ENCODE peak calls at places on chromosome 4, in four cellular contexts. T, C, H and O are unnamed samples. For H3K36me3, the result is how much of the 10 kb centered on the place peaks cover.

GRCh38 chr4:90051999-90052398 is 75.2 kb upstream of the CCSER1 start:
- DNase-seq in T (no peak), C (no peak), H (no peak), O (no peak)

GRCh38 chr4:5256416-5256815 is 205.1 kb downstream of the STK32B start:
- DNase-seq in T (no peak), C (no peak), H (no peak), O (no peak)

GRCh38 chr4:20760053-20760452 is 59.8 kb downstream of the PACRGL start:
- DNase-seq in H (peak), T (no peak), C (no peak), O (no peak)

GRCh38 chr4:158208931-158209640 is 1.2 kb upstream of the TMEM144 start:
- DNase-seq in C (no peak), H (no peak), T (no peak), O (peak)

GRCh38 chr4:113101669-113102068 is 52.2 kb downstream of the ANK2 start:
- DNase-seq in C (no peak), T (no peak), H (no peak), O (no peak)

GRCh38 chr4:105023668-105024055 is 123.0 kb upstream of the TET2 start:
- DNase-seq in H (no peak), T (no peak), C (no peak), O (no peak)

GRCh38 chr4:140156529-140157171 is 2.7 kb upstream of the MAML3 start:
- DNase-seq in T (no peak), C (peak), H (no peak), O (no peak)

GRCh38 chr4:80422727-80423404 is 87.3 kb downstream of the CFAP299 start:
- DNase-seq in H (no peak), C (no peak), T (no peak), O (no peak)

GRCh38 chr4:79181190-79181589 is 144.7 kb downstream of the NAA11 start:
- DNase-seq in H (no peak), C (no peak), T (no peak), O (no peak)

DNA sequence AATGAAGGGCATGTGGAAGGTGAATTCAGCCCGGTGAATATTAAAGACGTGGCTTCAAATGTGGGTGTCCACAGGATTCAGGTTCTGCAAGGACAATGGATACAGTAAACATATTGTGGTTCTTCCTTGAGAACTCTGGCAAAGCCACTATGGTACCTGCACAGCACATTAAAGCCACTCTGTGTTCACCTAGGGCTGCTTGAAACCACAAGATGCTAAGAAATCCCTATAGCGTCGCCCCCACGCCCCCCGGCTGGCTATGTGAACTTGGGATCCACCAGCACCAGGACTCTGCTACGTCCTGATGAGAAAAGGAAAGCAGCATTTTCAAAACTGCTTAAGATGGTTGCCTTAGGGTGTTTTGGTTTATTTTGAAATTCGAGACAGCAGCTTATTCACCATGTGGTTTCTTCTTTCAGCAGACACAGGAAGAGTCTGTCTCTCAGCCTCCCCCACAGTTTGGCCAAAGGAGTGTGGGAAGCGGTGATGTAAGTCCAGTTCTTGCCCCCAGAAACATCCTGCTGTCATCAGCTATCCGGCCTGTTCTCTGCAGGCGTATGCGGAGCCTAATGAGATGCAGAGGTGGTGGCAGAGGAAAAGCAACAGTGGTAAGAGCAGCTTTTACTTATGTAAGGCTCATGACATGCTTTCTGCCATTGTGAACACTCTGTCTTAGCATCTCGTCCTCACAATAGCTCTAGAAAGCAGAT is 111.5 kb downstream of the AFAP1 start:
- DNase-seq in C (no peak), T (peak), H (no peak), O (no peak)
- TF ChIP-seq POLR2A in C (no peak), T (no peak), H (no peak), O (no peak)

GRCh38 chr4:13580018-13580417 is 35.7 kb upstream of the NKX3-2 start:
- DNase-seq in C (no peak), H (no peak), T (no peak), O (no peak)
- H3K36me3 ChIP-seq in C (under half), H (half or more), T (half or more), O (half or more)

DNA sequence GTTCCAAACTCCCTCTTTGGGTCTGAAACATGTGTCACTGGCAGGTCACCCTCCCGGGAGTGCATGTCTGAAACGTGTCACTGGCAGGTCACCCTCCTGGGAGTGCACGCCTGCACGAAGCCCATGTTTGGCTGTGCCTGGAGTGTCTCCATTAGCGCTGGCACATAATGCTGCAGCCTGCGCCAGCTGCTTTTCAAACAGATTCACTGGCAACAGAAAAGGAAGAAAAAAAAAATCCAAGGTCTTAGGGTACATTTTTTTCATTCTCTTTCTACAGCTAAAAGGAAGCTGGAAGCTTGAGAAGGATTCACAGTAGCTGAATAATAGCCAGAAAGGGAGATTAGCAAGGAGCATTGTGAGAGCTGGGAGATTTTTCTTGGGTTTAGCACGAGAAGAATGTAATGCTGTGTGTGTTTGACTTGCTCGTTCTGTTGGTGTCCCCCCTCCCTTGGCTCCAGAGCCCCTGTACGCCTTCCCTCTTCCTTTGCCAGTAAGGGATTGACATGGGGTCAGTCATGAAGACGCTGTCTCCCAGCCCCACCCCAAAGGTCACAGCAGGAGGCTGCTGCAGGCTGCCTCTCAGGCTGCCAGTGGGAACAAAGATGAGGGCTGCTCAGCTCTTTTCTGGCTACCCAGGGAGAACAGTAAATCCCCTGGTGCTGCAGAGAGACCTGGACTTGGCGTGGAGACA is 39.1 kb upstream of the TLR3 start:
- DNase-seq in H (no peak), C (no peak), T (peak), O (no peak)
- TF ChIP-seq POLR2AphosphoS5 in H (no peak), C (no peak), T (peak), O (peak)

DNA sequence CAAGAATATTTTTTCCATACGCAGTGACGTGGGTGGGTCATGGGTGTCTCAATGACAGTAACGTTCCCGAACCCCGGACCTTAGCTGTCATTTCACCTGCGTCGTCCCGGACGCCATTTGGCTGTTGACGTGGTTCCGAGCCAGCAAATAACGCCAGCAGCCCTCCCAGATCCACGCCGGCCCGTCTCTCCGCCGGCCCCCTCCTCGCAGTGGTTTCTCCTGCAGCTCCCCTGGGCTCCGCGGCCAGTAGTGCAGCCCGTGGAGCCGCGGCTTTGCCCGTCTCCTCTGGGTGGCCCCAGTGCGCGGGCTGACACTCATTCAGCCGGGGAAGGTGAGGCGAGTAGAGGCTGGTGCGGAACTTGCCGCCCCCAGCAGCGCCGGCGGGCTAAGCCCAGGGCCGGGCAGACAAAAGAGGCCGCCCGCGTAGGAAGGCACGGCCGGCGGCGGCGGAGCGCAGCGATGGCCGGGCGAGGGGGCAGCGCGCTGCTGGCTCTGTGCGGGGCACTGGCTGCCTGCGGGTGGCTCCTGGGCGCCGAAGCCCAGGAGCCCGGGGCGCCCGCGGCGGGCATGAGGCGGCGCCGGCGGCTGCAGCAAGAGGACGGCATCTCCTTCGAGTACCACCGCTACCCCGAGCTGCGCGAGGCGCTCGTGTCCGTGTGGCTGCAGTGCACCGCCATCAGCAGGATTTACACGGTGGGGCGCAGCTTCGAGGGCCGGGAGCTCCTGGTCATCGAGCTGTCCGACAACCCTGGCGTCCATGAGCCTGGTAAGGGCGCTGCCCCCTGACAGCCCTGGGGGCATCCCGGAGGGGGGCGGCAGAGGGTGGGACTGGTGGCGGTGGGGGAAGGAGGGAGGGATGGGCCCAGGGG is at the start of gene CPE:
- DNase-seq in H (no peak), C (no peak), T (peak), O (peak)
- TF ChIP-seq POLR2A in H (no peak), C (no peak), T (no peak), O (no peak)

GRCh38 chr4:151144329-151145072 is 45.1 kb downstream of the RPS3A start:
- DNase-seq in H (no peak), T (no peak), C (no peak), O (no peak)
- H3K36me3 ChIP-seq in H (under half), T (half or more), C (under half), O (under half)

GRCh38 chr4:149404143-149404542 is 411.5 kb downstream of the IQCM start:
- DNase-seq in T (no peak), H (no peak), C (no peak), O (no peak)

GRCh38 chr4:149409186-149410056 is 406.2 kb downstream of the IQCM start:
- DNase-seq in C (no peak), T (no peak), H (no peak), O (no peak)
- TF ChIP-seq POLR2AphosphoS5 in C (no peak), T (no peak), H (no peak), O (no peak)

GRCh38 chr4:186723207-186724047 is at the start of gene FAT1:
- DNase-seq in T (peak), H (peak), C (no peak), O (no peak)
- TF ChIP-seq POLR2A in T (no peak), H (peak), C (no peak), O (no peak)

GRCh38 chr4:39846705-39847104 is 131.0 kb downstream of the PDS5A start:
- DNase-seq in T (no peak), H (no peak), C (no peak), O (no peak)
- H3K36me3 ChIP-seq in T (half or more), H (half or more), C (under half), O (half or more)

DNA sequence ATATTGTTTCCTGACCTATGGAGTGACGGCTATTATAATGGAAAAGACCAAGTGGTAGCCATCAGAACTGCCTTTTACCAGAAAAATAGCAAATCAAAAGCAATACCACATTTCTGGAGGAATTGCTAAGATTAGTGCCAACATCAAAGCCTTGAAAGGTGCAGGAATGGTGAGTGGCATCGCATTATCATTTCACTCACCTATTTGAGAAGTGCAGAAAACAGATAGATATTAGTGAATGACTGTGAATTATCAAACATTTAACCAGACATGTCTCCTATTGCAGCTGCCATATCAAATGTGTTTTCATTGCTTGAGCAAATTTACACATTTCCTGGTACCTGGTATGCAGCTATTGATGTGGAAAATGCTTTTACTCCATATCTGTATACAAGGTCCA is 1638.1 kb upstream of the PABPC4L start:
- DNase-seq in H (no peak), T (no peak), C (no peak), O (no peak)
- TF ChIP-seq POLR2AphosphoS5 in H (no peak), T (no peak), C (no peak), O (no peak)